ENCODE peak calls at places on chromosome 1, in seven cellular contexts. G, W, F, R, U, D and Y are unnamed samples.

GRCh38 chr1:9293512-9294439 is 1.1 kb downstream of the SPSB1 start:
- DNase-seq in F (no peak), U (no peak), G (no peak), R (no peak), W (peak), D (no peak), Y (no peak)

GRCh38 chr1:58727363-58727762 is 27.5 kb upstream of the MYSM1 start:
- DNase-seq in U (no peak), D (peak), G (peak), F (no peak), W (peak), R (peak), Y (no peak)

GRCh38 chr1:223425550-223425949 is 32.3 kb downstream of the CCDC185 start:
- DNase-seq in G (no peak), U (no peak), R (no peak), F (no peak), D (no peak), W (no peak), Y (no peak)

GRCh38 chr1:117116784-117117130 is 4.8 kb downstream of the TRIM45 start:
- DNase-seq in F (no peak), R (no peak), W (no peak), U (no peak), G (no peak), D (no peak), Y (no peak)

GRCh38 chr1:6103111-6103853 is 57.6 kb downstream of the KCNAB2 start:
- DNase-seq in U (no peak), F (no peak), W (no peak), G (no peak), R (no peak), D (no peak), Y (no peak)

GRCh38 chr1:231883382-231883781 is 256.8 kb downstream of the DISC1 start:
- DNase-seq in G (no peak), W (no peak), F (no peak), D (no peak), R (no peak), U (no peak), Y (no peak)

GRCh38 chr1:119367332-119368124 is 1.1 kb upstream of the HAO2 start:
- DNase-seq in U (no peak), D (peak), F (no peak), W (peak), G (peak), R (peak), Y (no peak)

GRCh38 chr1:35499652-35500176 is 57.5 kb downstream of the KIAA0319L start:
- DNase-seq in W (no peak), U (no peak), R (no peak), D (no peak), G (no peak), F (no peak), Y (peak)

GRCh38 chr1:239810071-239810481 is 281.6 kb upstream of the FMN2 start:
- DNase-seq in W (no peak), U (no peak), D (no peak), G (peak), F (no peak), R (peak), Y (no peak)